ENCODE peak calls at places on chromosomes 2 and 18, in nine cellular contexts. One of them, this sample, is unnamed.

GRCh38 chr2:128411431-128411830 is 92.8 kb upstream of the HS6ST1 start:
- DNase-seq in A549: no peak
- DNase-seq in HCT116: no peak
- DNase-seq in sigmoid colon: no peak
- DNase-seq in vagina: no peak
- DNase-seq in stomach: peak
- DNase-seq in testis: peak
- DNase-seq in ovary: no peak
- DNase-seq in IMR-90: no peak
- DNase-seq in this sample: no peak

GRCh38 chr2:234996467-234997270 is 44.9 kb downstream of the SH3BP4 start:
- DNase-seq in sigmoid colon: peak
- DNase-seq in HCT116: no peak
- DNase-seq in stomach: no peak
- DNase-seq in ovary: no peak
- DNase-seq in IMR-90: peak
- DNase-seq in testis: no peak
- DNase-seq in vagina: no peak
- DNase-seq in A549: peak
- DNase-seq in this sample: peak

GRCh38 chr2:17821535-17822451 is 5.5 kb downstream of the MSGN1 start:
- DNase-seq in IMR-90: no peak
- DNase-seq in testis: peak
- DNase-seq in sigmoid colon: no peak
- DNase-seq in HCT116: no peak
- DNase-seq in ovary: no peak
- DNase-seq in stomach: no peak
- DNase-seq in A549: no peak
- DNase-seq in vagina: no peak
- DNase-seq in this sample: no peak

GRCh38 chr2:134976074-134976702 is 57.6 kb downstream of the CCNT2 start:
- DNase-seq in ovary: no peak
- DNase-seq in IMR-90: no peak
- DNase-seq in A549: no peak
- DNase-seq in testis: no peak
- DNase-seq in vagina: no peak
- DNase-seq in HCT116: no peak
- DNase-seq in stomach: no peak
- DNase-seq in sigmoid colon: no peak
- DNase-seq in this sample: no peak

GRCh38 chr2:70978388-70979357 is at the start of gene ANKRD53:
- DNase-seq in testis: peak
- DNase-seq in vagina: peak
- DNase-seq in stomach: peak
- DNase-seq in A549: no peak
- DNase-seq in IMR-90: no peak
- DNase-seq in HCT116: no peak
- DNase-seq in sigmoid colon: peak
- DNase-seq in ovary: peak
- DNase-seq in this sample: no peak

GRCh38 chr2:176118606-176119370 is 2.2 kb downstream of the HOXD10 start:
- DNase-seq in vagina: no peak
- DNase-seq in HCT116: peak
- DNase-seq in A549: peak
- DNase-seq in testis: peak
- DNase-seq in stomach: no peak
- DNase-seq in IMR-90: no peak
- DNase-seq in sigmoid colon: no peak
- DNase-seq in ovary: peak
- DNase-seq in this sample: no peak

GRCh38 chr2:75561566-75562512 is 1.1 kb upstream of the EVA1A start:
- DNase-seq in vagina: peak
- DNase-seq in testis: peak
- DNase-seq in HCT116: no peak
- DNase-seq in sigmoid colon: no peak
- DNase-seq in ovary: no peak
- DNase-seq in A549: no peak
- DNase-seq in stomach: no peak
- DNase-seq in IMR-90: peak
- DNase-seq in this sample: no peak

GRCh38 chr18:13375302-13376255 is 157.0 kb downstream of the LDLRAD4 start:
- DNase-seq in IMR-90: peak
- DNase-seq in A549: peak
- DNase-seq in HCT116: peak
- DNase-seq in vagina: peak
- DNase-seq in sigmoid colon: peak
- DNase-seq in testis: peak
- DNase-seq in stomach: no peak
- DNase-seq in ovary: peak
- DNase-seq in this sample: peak

GRCh38 chr2:46915281-46915810 is at the start of gene MCFD2:
- DNase-seq in vagina: no peak
- DNase-seq in A549: no peak
- DNase-seq in stomach: peak
- DNase-seq in ovary: no peak
- DNase-seq in HCT116: no peak
- DNase-seq in testis: no peak
- DNase-seq in IMR-90: no peak
- DNase-seq in sigmoid colon: peak
- DNase-seq in this sample: no peak

GRCh38 chr2:100819365-100820345 is at the start of gene NPAS2:
- DNase-seq in sigmoid colon: peak
- DNase-seq in IMR-90: peak
- DNase-seq in vagina: no peak
- DNase-seq in HCT116: no peak
- DNase-seq in testis: peak
- DNase-seq in stomach: peak
- DNase-seq in A549: peak
- DNase-seq in ovary: peak
- DNase-seq in this sample: peak

GRCh38 chr2:177597759-177598158 is 205.2 kb downstream of the AGPS start:
- DNase-seq in vagina: no peak
- DNase-seq in HCT116: no peak
- DNase-seq in IMR-90: no peak
- DNase-seq in sigmoid colon: no peak
- DNase-seq in A549: no peak
- DNase-seq in testis: no peak
- DNase-seq in stomach: no peak
- DNase-seq in ovary: no peak
- DNase-seq in this sample: no peak

GRCh38 chr2:47414682-47415458 is 11.9 kb downstream of the MSH2 start:
- DNase-seq in sigmoid colon: no peak
- DNase-seq in A549: no peak
- DNase-seq in ovary: no peak
- DNase-seq in stomach: no peak
- DNase-seq in testis: no peak
- DNase-seq in HCT116: no peak
- DNase-seq in vagina: no peak
- DNase-seq in IMR-90: no peak
- DNase-seq in this sample: no peak

DNA sequence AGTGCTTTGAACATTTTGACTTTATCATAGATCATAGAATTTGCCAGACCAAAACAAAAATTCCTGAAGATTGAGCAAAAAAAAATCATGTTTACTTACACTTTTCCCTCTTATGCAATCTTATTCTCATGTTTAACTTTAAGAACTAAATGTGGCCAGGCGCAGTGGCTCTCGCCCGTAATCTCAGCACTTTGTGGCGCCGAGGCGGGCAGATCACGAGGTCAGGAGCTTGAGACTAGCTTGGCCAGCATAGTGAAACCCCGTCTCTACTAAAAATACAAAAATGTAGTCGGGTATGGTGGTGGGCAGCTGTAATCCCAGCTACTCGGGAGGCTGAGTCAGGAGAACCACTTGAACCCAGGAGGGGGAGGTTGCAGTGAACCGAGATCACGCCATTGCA is 227.9 kb upstream of the KYNU start:
- DNase-seq in testis: no peak
- DNase-seq in vagina: no peak
- DNase-seq in ovary: no peak
- DNase-seq in A549: no peak
- DNase-seq in HCT116: no peak
- DNase-seq in sigmoid colon: no peak
- DNase-seq in IMR-90: no peak
- DNase-seq in stomach: no peak
- DNase-seq in this sample: no peak
- TF ChIP-seq POLR2A in testis: no peak
- TF ChIP-seq POLR2A in vagina: no peak
- TF ChIP-seq POLR2A in ovary: no peak
- TF ChIP-seq POLR2A in A549: no peak
- TF ChIP-seq POLR2A in HCT116: no peak
- TF ChIP-seq POLR2A in sigmoid colon: no peak
- TF ChIP-seq POLR2A in IMR-90: no peak
- TF ChIP-seq POLR2A in stomach: no peak
- TF ChIP-seq POLR2A in this sample: no peak

DNA sequence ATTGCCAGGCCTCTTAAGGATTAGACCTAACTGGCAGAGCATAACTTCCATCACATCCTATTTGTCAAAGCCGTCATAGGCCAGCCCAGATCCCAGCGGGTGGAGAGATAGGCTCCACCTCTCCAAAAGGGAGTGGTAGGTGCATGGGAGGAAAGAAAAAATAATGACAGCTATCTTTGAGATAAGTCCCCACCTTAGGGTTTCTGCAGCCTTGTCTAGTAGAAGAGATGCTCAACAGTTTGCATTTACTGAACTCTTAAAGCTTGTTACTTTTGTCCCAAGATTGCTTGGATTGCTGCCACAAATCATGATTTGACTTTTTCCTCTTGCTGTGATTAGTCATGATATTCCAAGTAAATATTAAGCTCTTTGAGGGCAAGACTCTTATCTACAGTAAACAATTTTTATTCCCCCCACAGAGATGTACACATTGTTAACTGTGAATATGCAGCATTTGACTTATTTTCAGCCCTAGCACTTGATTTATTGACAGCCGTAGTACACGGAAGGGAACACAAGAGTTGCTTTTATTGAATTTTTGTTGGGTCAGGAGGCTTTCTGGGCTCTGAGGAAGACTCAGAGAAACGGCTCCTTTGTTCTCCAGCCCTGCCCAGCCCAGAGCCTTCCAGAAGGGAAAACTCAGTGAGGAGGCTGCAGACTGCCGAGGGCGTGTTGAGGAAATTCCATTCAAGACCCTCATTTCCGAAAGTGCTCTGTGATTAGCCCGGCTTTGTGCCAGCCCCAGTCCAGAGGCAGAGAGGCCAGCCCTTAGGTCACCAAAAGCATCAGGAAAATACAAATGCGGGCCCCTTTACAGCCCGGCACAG is 75.5 kb upstream of the ZNF532 start:
- DNase-seq in ovary: peak
- DNase-seq in testis: peak
- DNase-seq in IMR-90: peak
- DNase-seq in A549: peak
- DNase-seq in sigmoid colon: no peak
- DNase-seq in HCT116: no peak
- DNase-seq in stomach: peak
- DNase-seq in vagina: no peak
- DNase-seq in this sample: no peak
- TF ChIP-seq POLR2A in ovary: no peak
- TF ChIP-seq POLR2A in testis: no peak
- TF ChIP-seq POLR2A in IMR-90: no peak
- TF ChIP-seq POLR2A in A549: no peak
- TF ChIP-seq POLR2A in sigmoid colon: no peak
- TF ChIP-seq POLR2A in HCT116: no peak
- TF ChIP-seq POLR2A in stomach: no peak
- TF ChIP-seq POLR2A in vagina: no peak
- TF ChIP-seq POLR2A in this sample: no peak

GRCh38 chr2:219207884-219208740 is 1.5 kb downstream of the ZFAND2B start:
- DNase-seq in stomach: no peak
- DNase-seq in vagina: peak
- DNase-seq in sigmoid colon: peak
- DNase-seq in ovary: peak
- DNase-seq in IMR-90: peak
- DNase-seq in testis: no peak
- DNase-seq in A549: peak
- DNase-seq in HCT116: no peak
- DNase-seq in this sample: no peak
- TF ChIP-seq POLR2A in stomach: no peak
- TF ChIP-seq POLR2A in vagina: no peak
- TF ChIP-seq POLR2A in sigmoid colon: no peak
- TF ChIP-seq POLR2A in ovary: no peak
- TF ChIP-seq POLR2A in IMR-90: no peak
- TF ChIP-seq POLR2A in testis: no peak
- TF ChIP-seq POLR2A in A549: no peak
- TF ChIP-seq POLR2A in HCT116: no peak
- TF ChIP-seq POLR2A in this sample: no peak

GRCh38 chr18:76495435-76496199 is 575 bp upstream of the ZNF516 start:
- DNase-seq in testis: peak
- DNase-seq in IMR-90: peak
- DNase-seq in stomach: no peak
- DNase-seq in ovary: peak
- DNase-seq in HCT116: no peak
- DNase-seq in sigmoid colon: peak
- DNase-seq in vagina: no peak
- DNase-seq in A549: peak
- DNase-seq in this sample: no peak

GRCh38 chr18:76494181-76494540 is 881 bp downstream of the ZNF516 start:
- DNase-seq in sigmoid colon: no peak
- DNase-seq in A549: no peak
- DNase-seq in IMR-90: peak
- DNase-seq in stomach: no peak
- DNase-seq in HCT116: no peak
- DNase-seq in vagina: no peak
- DNase-seq in testis: peak
- DNase-seq in ovary: no peak
- DNase-seq in this sample: no peak

GRCh38 chr18:76498064-76498463 is 3.0 kb upstream of the ZNF516 start:
- DNase-seq in IMR-90: no peak
- DNase-seq in ovary: no peak
- DNase-seq in vagina: no peak
- DNase-seq in sigmoid colon: no peak
- DNase-seq in HCT116: no peak
- DNase-seq in A549: no peak
- DNase-seq in testis: no peak
- DNase-seq in stomach: no peak
- DNase-seq in this sample: no peak

GRCh38 chr18:76494541-76495403 is at the start of gene ZNF516:
- DNase-seq in stomach: peak
- DNase-seq in IMR-90: peak
- DNase-seq in sigmoid colon: no peak
- DNase-seq in vagina: no peak
- DNase-seq in A549: no peak
- DNase-seq in ovary: peak
- DNase-seq in testis: peak
- DNase-seq in HCT116: no peak
- DNase-seq in this sample: no peak

DNA sequence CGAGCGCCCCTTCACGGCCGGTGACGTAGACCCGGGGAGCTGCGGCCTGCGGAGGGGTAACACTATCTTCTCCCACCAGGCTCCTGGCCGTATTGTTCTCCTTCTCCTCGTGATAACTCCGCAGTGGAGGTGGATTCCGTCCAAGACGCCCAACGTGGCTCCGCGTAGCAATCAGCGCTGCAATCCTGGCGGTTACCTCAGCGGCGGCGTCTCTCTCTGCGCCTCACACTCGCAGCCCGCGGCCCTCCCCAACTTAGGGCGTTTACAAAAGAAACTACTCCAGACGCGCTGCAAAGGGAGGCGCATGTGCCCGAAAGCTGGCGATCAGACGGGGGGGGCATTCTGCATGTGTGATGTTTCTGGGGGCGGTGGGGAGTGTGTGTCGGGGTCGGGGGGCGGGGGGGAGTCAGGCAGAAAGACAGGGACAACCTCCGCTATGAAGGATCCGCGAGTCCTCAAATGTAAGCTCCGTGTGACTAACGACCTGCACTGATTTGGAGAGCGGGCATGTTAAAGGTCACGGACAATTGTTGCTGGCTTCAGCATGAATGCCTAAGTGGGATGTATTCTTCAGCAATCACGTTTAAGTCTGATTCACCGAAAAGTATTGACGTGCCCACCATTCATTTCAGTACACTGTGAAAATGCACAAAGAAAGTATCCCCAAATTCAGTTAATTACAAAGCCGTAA is 1.3 kb upstream of the ZNF516 start:
- DNase-seq in A549: peak
- DNase-seq in ovary: peak
- DNase-seq in stomach: peak
- DNase-seq in vagina: no peak
- DNase-seq in sigmoid colon: peak
- DNase-seq in IMR-90: peak
- DNase-seq in testis: peak
- DNase-seq in HCT116: no peak
- DNase-seq in this sample: no peak
- TF ChIP-seq POLR2A in A549: no peak
- TF ChIP-seq POLR2A in ovary: peak
- TF ChIP-seq POLR2A in stomach: no peak
- TF ChIP-seq POLR2A in vagina: no peak
- TF ChIP-seq POLR2A in sigmoid colon: no peak
- TF ChIP-seq POLR2A in IMR-90: no peak
- TF ChIP-seq POLR2A in testis: no peak
- TF ChIP-seq POLR2A in HCT116: no peak
- TF ChIP-seq POLR2A in this sample: no peak